ENCODE peak calls at places on chromosome 7, in five cellular contexts. T, Y, S, B and G are unnamed samples. For H3K4me1, the result is how much of the 10 kb centered on the place peaks cover.

GRCh38 chr7:150358433-150358832 is 10.2 kb upstream of the REPIN1 start:
- DNase-seq in T (no peak), Y (no peak), S (no peak), B (no peak), G (no peak)

GRCh38 chr7:128435311-128435654 is 20.4 kb upstream of the HILPDA start:
- DNase-seq in T (no peak), Y (no peak), S (no peak), B (no peak), G (no peak)

GRCh38 chr7:47724335-47724982 is 142.5 kb upstream of the TNS3 start:
- DNase-seq in T (no peak), Y (peak), S (peak), B (no peak), G (no peak)

GRCh38 chr7:114439581-114439980 is 25.0 kb downstream of the FOXP2 start:
- DNase-seq in T (no peak), Y (no peak), S (no peak), B (no peak), G (no peak)

GRCh38 chr7:77482015-77482414 is 55.1 kb upstream of the PTPN12 start:
- DNase-seq in T (peak), Y (peak), S (no peak), B (no peak), G (no peak)

GRCh38 chr7:29482056-29482455 is 81.6 kb upstream of the PRR15 start:
- DNase-seq in T (no peak), Y (no peak), S (no peak), B (no peak), G (no peak)

GRCh38 chr7:133248901-133249300 is 4.0 kb upstream of the EXOC4 start:
- DNase-seq in T (no peak), Y (no peak), S (no peak), B (no peak), G (no peak)

GRCh38 chr7:50644586-50644985 is 79.4 kb upstream of the DDC start:
- DNase-seq in T (no peak), Y (no peak), S (no peak), B (no peak), G (peak)

GRCh38 chr7:131688738-131689661 is 132.6 kb upstream of the PODXL start:
- DNase-seq in T (peak), Y (peak), S (peak), B (peak), G (peak)

GRCh38 chr7:106041140-106041717 is 70.9 kb downstream of the SYPL1 start:
- DNase-seq in T (peak), Y (peak), S (peak), B (no peak), G (peak)

GRCh38 chr7:40583653-40584424 is 449.0 kb downstream of the SUGCT start:
- DNase-seq in T (no peak), Y (no peak), S (no peak), B (no peak), G (no peak)

GRCh38 chr7:138957217-138957616 is 24.0 kb downstream of the KIAA1549 start:
- DNase-seq in T (no peak), Y (no peak), S (no peak), B (no peak), G (no peak)

GRCh38 chr7:70303309-70303708 is 705.0 kb downstream of the AUTS2 start:
- DNase-seq in T (no peak), Y (no peak), S (no peak), B (no peak), G (no peak)

GRCh38 chr7:84693483-84693882 is 493.4 kb downstream of the SEMA3D start:
- DNase-seq in T (no peak), Y (no peak), S (no peak), B (no peak), G (no peak)

GRCh38 chr7:131011437-131011752 is 277.4 kb upstream of the KLF14 start:
- DNase-seq in T (no peak), Y (no peak), S (no peak), B (peak), G (no peak)

GRCh38 chr7:778271-778967 is 51.3 kb upstream of the PRKAR1B start:
- DNase-seq in T (no peak), Y (no peak), S (peak), B (no peak), G (no peak)

GRCh38 chr7:117444646-117445045 is 17.4 kb upstream of the ASZ1 start:
- DNase-seq in T (no peak), Y (no peak), S (no peak), B (no peak), G (no peak)

GRCh38 chr7:153030976-153031375 is 271.4 kb downstream of the ACTR3B start:
- DNase-seq in T (no peak), Y (no peak), S (no peak), B (no peak), G (no peak)

GRCh38 chr7:8152489-8153192 is 109.3 kb downstream of the ICA1 start:
- DNase-seq in T (no peak), Y (no peak), S (no peak), B (no peak), G (no peak)

GRCh38 chr7:151833691-151834090 is 43.2 kb downstream of the PRKAG2 start:
- DNase-seq in T (no peak), Y (no peak), S (no peak), B (no peak), G (no peak)

GRCh38 chr7:30888783-30889182 is 22.9 kb upstream of the AQP1 start:
- DNase-seq in T (peak), Y (no peak), S (peak), B (peak), G (no peak)

GRCh38 chr7:107690611-107691010 is 30.0 kb downstream of the SLC26A4 start:
- DNase-seq in T (no peak), Y (no peak), S (peak), B (no peak), G (no peak)

GRCh38 chr7:154769527-154769926 is 233.4 kb downstream of the PAXIP1 start:
- DNase-seq in T (no peak), Y (no peak), S (no peak), B (no peak), G (no peak)

GRCh38 chr7:24786941-24787340 is 29.7 kb upstream of the GSDME start:
- DNase-seq in T (peak), Y (no peak), S (peak), B (peak), G (peak)

GRCh38 chr7:73359306-73359705 is 31.3 kb downstream of the FKBP6 start:
- DNase-seq in T (no peak), Y (no peak), S (no peak), B (no peak), G (no peak)

GRCh38 chr7:100921039-100921438 is 25.4 kb upstream of the ACHE start:
- DNase-seq in T (no peak), Y (no peak), S (no peak), B (no peak), G (no peak)

GRCh38 chr7:158285383-158285770 is 302.2 kb downstream of the PTPRN2 start:
- DNase-seq in T (no peak), Y (peak), S (no peak), B (no peak), G (no peak)

GRCh38 chr7:131383417-131383816 is 55.7 kb downstream of the MKLN1 start:
- DNase-seq in T (no peak), Y (no peak), S (peak), B (no peak), G (no peak)

GRCh38 chr7:67713651-67714050 is 717.0 kb downstream of the TYW1 start:
- DNase-seq in T (no peak), Y (no peak), S (no peak), B (no peak), G (no peak)

GRCh38 chr7:28360739-28361138 is 51.6 kb upstream of the CREB5 start:
- DNase-seq in T (no peak), Y (no peak), S (no peak), B (no peak), G (no peak)

GRCh38 chr7:39674391-39674790 is 51.0 kb downstream of the RALA start:
- DNase-seq in T (no peak), Y (no peak), S (peak), B (no peak), G (no peak)

GRCh38 chr7:151877911-151878835 is 1.3 kb upstream of the PRKAG2 start:
- DNase-seq in T (no peak), Y (no peak), S (no peak), B (no peak), G (no peak)

GRCh38 chr7:105133986-105134655 is 120.1 kb downstream of the KMT2E start:
- DNase-seq in T (no peak), Y (no peak), S (no peak), B (no peak), G (no peak)

GRCh38 chr7:80847895-80848294 is 71.0 kb downstream of the SEMA3C start:
- DNase-seq in T (no peak), Y (no peak), S (peak), B (no peak), G (no peak)

GRCh38 chr7:142873281-142873784 is 12.2 kb downstream of the TRPV6 start:
- DNase-seq in T (no peak), Y (peak), S (no peak), B (no peak), G (no peak)

GRCh38 chr7:7688956-7689355 is 29.5 kb downstream of the RPA3 start:
- DNase-seq in T (no peak), Y (no peak), S (no peak), B (no peak), G (no peak)

DNA sequence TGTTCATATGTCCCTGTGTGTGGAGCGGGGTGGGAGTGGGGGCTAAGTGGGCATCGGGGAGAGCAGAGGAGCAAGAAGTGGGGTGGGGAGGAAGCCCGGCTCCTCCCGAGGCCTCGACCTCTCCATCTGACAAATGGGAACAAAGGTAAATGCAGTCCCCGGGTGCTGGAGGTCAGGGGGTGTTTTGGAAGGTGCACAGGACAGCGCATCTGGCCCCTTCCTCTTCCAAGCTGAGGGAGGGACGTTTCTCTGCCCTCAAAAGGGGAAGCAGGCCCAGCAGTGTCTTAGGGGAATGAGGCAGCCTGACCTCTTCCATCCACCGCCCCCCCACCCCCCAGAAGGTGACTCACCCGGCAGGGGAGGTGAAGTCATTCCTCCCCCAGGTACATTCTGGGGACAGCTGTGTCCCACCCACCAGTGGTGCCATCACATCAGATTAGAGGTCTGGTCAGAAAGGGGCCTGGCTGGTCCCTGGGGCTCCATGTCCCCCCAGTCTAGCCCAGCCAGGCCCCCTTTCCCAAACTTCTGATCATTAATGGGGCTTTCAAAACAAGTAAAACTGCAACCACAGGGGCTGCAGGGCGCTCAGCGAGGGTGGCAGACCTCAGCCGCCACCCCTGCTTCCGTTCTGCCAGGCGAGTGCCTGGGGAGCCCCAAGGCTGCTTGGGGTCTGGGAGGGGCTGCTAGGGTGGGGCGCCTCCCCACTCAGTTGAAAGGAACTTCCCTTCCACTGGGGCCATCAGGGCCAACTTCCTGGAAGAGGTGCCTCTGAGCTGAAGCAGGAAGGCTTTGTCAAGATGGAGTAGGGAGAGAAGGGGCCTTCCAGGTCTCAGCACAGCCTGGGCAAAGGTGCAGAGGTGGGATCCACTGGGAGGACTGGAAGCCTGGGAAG is 10.7 kb downstream of the LFNG start:
- DNase-seq in T (peak), Y (no peak), S (no peak), B (peak), G (peak)
- H3K4me1 ChIP-seq in T (half or more), Y (half or more), S (under half), B (under half), G (under half)

GRCh38 chr7:38179719-38180333 is 1.8 kb downstream of the STARD3NL start:
- DNase-seq in T (no peak), Y (no peak), S (peak), B (no peak), G (no peak)
- H3K4me3 ChIP-seq in T (no peak), Y (no peak), S (peak), B (peak), G (no peak)

GRCh38 chr7:4830176-4830575 is 31.7 kb downstream of the PAPOLB start:
- DNase-seq in T (peak), Y (peak), S (peak), B (no peak), G (peak)
- TF ChIP-seq CTCF in T (peak), Y (peak), S (peak), B (peak), G (peak)

DNA sequence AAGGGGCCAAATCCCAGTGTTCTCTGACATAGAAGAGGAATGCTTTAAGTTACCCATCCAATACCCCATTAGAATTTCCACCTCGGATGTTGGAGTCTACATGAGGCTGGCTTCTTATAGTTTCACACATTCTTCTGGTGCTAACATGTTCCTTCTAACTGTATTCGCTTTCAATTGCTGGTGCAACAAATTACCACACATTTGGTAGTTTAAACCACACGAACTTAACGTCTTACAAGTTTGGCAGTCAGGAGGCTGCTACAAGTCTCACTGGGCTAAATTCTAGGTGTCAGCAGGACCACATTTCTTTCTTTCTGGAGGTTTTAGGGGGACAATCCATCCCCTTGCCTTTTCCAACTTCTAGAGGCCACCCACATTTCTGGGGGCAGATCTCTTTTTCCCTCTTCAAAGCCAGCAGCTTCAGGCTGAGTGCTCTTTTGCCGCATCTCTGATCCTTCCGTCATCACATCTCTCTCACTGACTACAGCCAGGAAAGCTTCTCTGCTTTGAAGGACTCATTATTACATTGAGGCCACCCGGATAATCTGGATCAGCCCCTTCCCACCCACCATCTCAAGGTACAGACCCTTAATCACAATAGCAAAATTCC is 5.1 kb upstream of the MACC1 start:
- DNase-seq in T (no peak), Y (no peak), S (no peak), B (no peak), G (no peak)
- H3K4me1 ChIP-seq in T (under half), Y (under half), S (under half), B (under half), G (under half)

DNA sequence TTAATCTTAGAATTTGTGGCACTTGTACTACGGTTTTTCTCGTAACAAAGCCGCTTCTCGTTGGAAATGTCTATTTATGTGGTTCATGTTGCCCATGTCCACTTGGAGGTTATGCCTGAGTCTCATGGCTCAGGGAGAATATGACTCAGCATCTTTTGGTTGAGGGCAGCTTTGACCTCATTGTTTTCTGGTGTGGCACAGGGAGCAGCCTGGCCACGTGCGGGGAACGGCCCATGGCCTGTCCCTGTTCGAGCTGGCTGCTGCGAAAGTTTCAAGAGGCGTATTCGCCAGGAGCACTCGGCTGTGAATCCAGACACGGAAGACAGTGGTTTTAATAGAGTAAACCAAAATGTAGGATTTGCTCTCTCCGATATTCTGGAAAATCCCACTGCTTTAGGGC is 641.7 kb downstream of the SDK1 start:
- DNase-seq in T (no peak), Y (no peak), S (no peak), B (no peak), G (peak)
- H3K4me3 ChIP-seq in T (no peak), Y (no peak), S (no peak), B (no peak), G (no peak)

DNA sequence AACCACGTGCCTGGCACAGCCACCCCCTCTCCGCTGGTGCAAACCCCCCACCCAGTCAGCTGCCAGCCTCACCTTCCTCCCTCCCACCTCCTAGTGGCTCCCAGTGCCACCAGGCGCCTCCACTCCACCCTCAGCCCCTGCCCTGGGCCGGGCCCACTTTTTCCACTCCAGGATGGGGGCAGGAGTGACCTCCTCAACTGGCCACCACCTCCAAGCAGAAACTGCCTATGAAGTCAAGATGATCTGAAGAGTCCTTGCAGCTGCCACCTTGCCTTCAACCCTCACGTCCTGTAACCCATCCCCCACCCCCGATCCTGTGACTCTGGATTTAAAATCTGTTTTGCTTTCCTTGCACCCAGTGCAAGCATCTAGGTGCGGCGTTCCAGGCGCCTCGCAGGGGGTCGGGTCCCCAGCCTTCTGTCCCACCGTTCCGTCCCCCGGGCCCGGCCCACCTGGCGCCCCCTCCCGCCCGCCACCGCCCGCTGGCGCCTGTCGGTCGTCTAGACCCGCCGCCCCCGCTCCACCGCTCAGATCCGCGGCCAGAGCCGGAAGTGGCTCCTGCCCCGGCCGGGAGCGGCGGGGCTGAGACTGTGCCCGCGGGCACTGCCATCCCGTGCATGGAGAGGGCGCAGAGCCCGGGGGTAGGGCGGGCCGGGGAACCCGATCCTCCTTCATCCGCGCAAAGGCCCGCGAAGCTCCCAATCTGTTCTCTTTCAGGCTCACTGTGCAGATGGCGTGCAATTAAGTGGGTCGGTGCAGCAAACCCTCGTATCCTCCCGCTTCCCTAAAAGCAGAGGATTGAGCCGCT is 51.2 kb upstream of the GTF2I start:
- DNase-seq in T (peak), Y (peak), S (no peak), B (peak), G (peak)
- TF ChIP-seq CTCF in T (no peak), Y (no peak), S (no peak), B (no peak), G (no peak)

DNA sequence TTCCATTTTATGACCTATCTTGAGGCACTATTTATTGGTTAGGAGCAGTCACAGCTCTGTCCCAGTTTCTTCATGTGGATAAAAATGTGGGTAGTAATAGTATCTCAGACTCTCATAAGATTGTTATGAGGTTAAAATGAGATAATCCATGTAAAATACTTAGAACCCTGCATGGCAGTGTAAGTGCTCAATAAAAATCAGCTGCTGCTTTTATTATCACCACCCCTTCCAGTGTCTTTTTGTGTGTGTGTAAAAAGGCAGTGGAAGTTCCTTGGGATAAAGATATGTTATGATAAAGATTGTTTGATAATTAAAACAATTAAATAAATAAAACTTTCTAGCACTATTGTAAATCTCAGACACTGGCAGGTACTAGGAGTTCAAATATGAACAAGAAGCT is 15.5 kb downstream of the TES start:
- DNase-seq in T (no peak), Y (no peak), S (no peak), B (no peak), G (no peak)
- H3K4me1 ChIP-seq in T (under half), Y (under half), S (under half), B (under half), G (under half)